ENCODE peak calls at places on chromosomes 13 and 19, in five cellular contexts. S is mesenchymal stem cell, B is tibial artery, D is hepatocyte, E is Peyer's patch. T is an unnamed sample.

GRCh38 chr13:94249512-94249911 is 230.0 kb downstream of the DCT start:
- DNase-seq in E (no peak), D (no peak), S (peak; percentile 69), B (no peak), T (no peak)

GRCh38 chr13:25375727-25376358 is 4.1 kb downstream of the ATP8A2 start:
- DNase-seq in S (peak; percentile 54), E (no peak), D (peak; percentile 56), B (no peak), T (no peak)

GRCh38 chr13:27408074-27408473 is 16.3 kb upstream of the GTF3A start:
- DNase-seq in S (no peak), D (no peak), B (no peak), E (no peak), T (no peak)

GRCh38 chr13:113432509-113433270 is 20.6 kb downstream of the ADPRHL1 start:
- DNase-seq in B (no peak), D (no peak), S (no peak), E (no peak), T (no peak)

GRCh38 chr19:5075603-5076002 is 106.7 kb downstream of the KDM4B start:
- DNase-seq in D (no peak), B (no peak), S (no peak), E (no peak), T (no peak)

GRCh38 chr13:113049521-113049941 is 56.1 kb upstream of the F7 start:
- DNase-seq in B (peak; percentile 31), S (no peak), D (no peak), E (no peak), T (no peak)

GRCh38 chr13:44617648-44618047 is 41.5 kb upstream of the TSC22D1 start:
- DNase-seq in E (no peak), D (no peak), B (no peak), S (no peak), T (no peak)

GRCh38 chr19:50167314-50167721 is 4.2 kb upstream of the IZUMO2 start:
- DNase-seq in D (no peak), S (no peak), E (no peak), B (no peak), T (no peak)

GRCh38 chr19:6073858-6074708 is 36.2 kb downstream of the RFX2 start:
- DNase-seq in S (no peak), E (no peak), B (no peak), D (no peak), T (no peak)

GRCh38 chr13:110103026-110103425 is 203.9 kb downstream of the COL4A1 start:
- DNase-seq in S (no peak), B (no peak), D (no peak), E (no peak), T (no peak)

GRCh38 chr13:93562676-93563075 is 336.1 kb downstream of the GPC6 start:
- DNase-seq in S (no peak), E (no peak), D (no peak), B (no peak), T (no peak)

GRCh38 chr19:46697142-46697960 is 19.6 kb downstream of the PRKD2 start:
- DNase-seq in B (peak; percentile 86), E (peak; percentile 31), D (peak; percentile 88), S (peak; percentile 88), T (peak; percentile 78)

GRCh38 chr13:109602356-109602755 is 184.0 kb downstream of the IRS2 start:
- DNase-seq in D (no peak), E (no peak), S (no peak), B (no peak), T (no peak)

GRCh38 chr13:20547479-20547908 is 19.5 kb upstream of the IFT88 start:
- DNase-seq in E (no peak), D (peak; percentile 68), S (no peak), B (no peak), T (no peak)

GRCh38 chr13:23707674-23708073 is 137.5 kb downstream of the TNFRSF19 start:
- DNase-seq in D (no peak), S (no peak), B (no peak), E (no peak), T (no peak)

GRCh38 chr13:55410398-55411330 is 1730.1 kb upstream of the PRR20A start:
- DNase-seq in S (no peak), E (no peak), B (no peak), D (no peak), T (no peak)

GRCh38 chr13:69565334-69565733 is 542.3 kb upstream of the ATXN8OS start:
- DNase-seq in B (no peak), E (no peak), S (peak; percentile 85), D (peak; percentile 32), T (no peak)

GRCh38 chr19:47430041-47430802 is 10.9 kb upstream of the MEIS3 start:
- DNase-seq in D (peak; percentile 80), B (no peak), E (no peak), S (peak; percentile 72), T (no peak)

GRCh38 chr19:4474504-4475136 is 2.5 kb downstream of the HDGFL2 start:
- DNase-seq in B (no peak), D (peak; percentile 81), E (no peak), S (peak; percentile 78), T (no peak)

GRCh38 chr19:28168557-28168956 is 1044.4 kb downstream of the UQCRFS1 start:
- DNase-seq in E (no peak), S (no peak), D (no peak), B (no peak), T (no peak)

GRCh38 chr19:48965806-48966540 is 864 bp downstream of the FTL start:
- DNase-seq in S (peak; percentile 85), B (peak; percentile 92), D (peak; percentile 88), E (peak; percentile 92), T (peak; percentile 89)

GRCh38 chr13:49806126-49806536 is 13.6 kb upstream of the KPNA3 start:
- DNase-seq in B (no peak), D (no peak), E (no peak), S (no peak), T (no peak)

GRCh38 chr13:31884556-31884955 is 145.2 kb downstream of the RXFP2 start:
- DNase-seq in E (no peak), B (no peak), D (no peak), S (no peak), T (no peak)

GRCh38 chr13:76685938-76686337 is 200.3 kb downstream of the KCTD12 start:
- DNase-seq in E (no peak), S (no peak), B (no peak), D (no peak), T (no peak)

GRCh38 chr19:1992759-1993260 is 22.7 kb downstream of the BTBD2 start:
- DNase-seq in D (peak; percentile 6), B (no peak), E (no peak), S (no peak), T (no peak)

GRCh38 chr13:113919761-113920160 is 54.1 kb downstream of the C13orf46 start:
- DNase-seq in S (no peak), B (peak; percentile 9), D (no peak), E (no peak), T (peak; percentile 6)

GRCh38 chr13:114303700-114304327 is 10.5 kb upstream of the CHAMP1 start:
- DNase-seq in S (no peak), D (no peak), B (no peak), E (no peak), T (no peak)

GRCh38 chr19:50210425-50210824 is 7.0 kb downstream of the MYH14 start:
- DNase-seq in S (no peak), E (no peak), B (no peak), D (no peak), T (no peak)

DNA sequence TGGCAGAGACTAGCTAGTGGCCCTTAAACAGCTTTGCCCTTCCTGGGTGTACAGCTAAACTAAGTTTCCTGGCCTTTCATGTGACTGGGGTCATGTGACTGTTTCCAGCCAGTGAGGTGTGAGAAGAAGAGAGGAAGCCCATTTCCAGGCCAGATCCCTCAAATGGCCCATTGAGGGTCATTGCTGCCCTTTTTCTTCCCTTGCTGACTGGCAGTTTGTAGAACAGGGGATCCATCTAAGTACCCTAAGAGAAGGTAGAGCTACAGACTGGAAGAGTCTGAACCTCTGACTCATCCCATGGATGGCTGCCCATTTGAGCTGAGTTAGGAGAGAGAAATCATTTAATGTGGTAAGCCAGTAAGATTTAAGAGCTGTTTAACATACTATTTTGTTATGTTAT is 2.8 kb downstream of the SWSAP1 start:
- DNase-seq in B (peak; percentile 63), E (no peak), D (peak; percentile 39), S (peak; percentile 78), T (no peak)
- H3K4me1 ChIP-seq in B (peaks cover 68% of the 10 kb centered on the region), E (peaks cover 3% of the 10 kb centered on the region), D (peaks cover 19% of the 10 kb centered on the region), S (peaks cover 45% of the 10 kb centered on the region), T (peaks cover 36% of the 10 kb centered on the region)

GRCh38 chr19:37935341-37935740 is 28.3 kb downstream of the SIPA1L3 start:
- DNase-seq in D (no peak), E (no peak), S (no peak), B (no peak), T (no peak)
- H3K4me1 ChIP-seq in D (peaks cover 65% of the 10 kb centered on the region), E (no peaks in the 10 kb centered on the region), S (peaks cover 18% of the 10 kb centered on the region), B (peaks cover 16% of the 10 kb centered on the region), T (peaks cover 22% of the 10 kb centered on the region)

GRCh38 chr19:16326401-16327130 is 1.9 kb downstream of the KLF2 start:
- DNase-seq in E (peak; percentile 54), S (peak; percentile 47), B (no peak), D (no peak), T (no peak)

GRCh38 chr19:16327911-16328823 is 3.5 kb downstream of the KLF2 start:
- DNase-seq in B (peak; percentile 95), D (peak; percentile 63), E (peak; percentile 76), S (peak; percentile 92), T (peak; percentile 78)

GRCh38 chr19:16328824-16329482 is 4.3 kb downstream of the KLF2 start:
- DNase-seq in D (no peak), S (peak; percentile 75), B (no peak), E (peak; percentile 44), T (no peak)

GRCh38 chr19:16327131-16327450 is 2.5 kb downstream of the KLF2 start:
- DNase-seq in D (no peak), B (no peak), S (no peak), E (no peak), T (no peak)

DNA sequence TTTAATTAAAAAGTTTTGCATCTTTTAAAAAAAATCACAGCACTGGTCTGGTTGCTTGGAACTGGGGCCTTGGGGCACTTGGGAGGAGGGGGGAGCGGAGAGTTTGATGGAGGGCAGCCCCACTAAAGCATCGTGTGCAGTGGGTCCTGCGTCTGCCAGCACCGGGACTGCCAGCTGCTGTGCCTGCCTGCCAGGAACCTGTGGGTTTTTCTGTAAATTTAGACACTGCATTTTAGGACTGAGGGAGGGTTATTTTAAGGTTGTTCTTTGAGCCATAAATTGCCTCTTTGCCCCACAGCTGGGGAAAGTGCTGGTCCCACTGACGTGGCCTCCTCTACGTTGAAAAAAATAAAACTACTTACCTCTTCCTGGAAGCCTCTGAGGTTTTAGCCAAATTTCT is 2.9 kb downstream of the KLF2 start:
- DNase-seq in S (no peak), D (no peak), E (peak; percentile 40), B (no peak), T (no peak)
- H3K4me1 ChIP-seq in S (peaks cover 32% of the 10 kb centered on the region), D (peaks cover 4% of the 10 kb centered on the region), E (peaks cover 2% of the 10 kb centered on the region), B (peaks cover 61% of the 10 kb centered on the region), T (peaks cover 28% of the 10 kb centered on the region)

DNA sequence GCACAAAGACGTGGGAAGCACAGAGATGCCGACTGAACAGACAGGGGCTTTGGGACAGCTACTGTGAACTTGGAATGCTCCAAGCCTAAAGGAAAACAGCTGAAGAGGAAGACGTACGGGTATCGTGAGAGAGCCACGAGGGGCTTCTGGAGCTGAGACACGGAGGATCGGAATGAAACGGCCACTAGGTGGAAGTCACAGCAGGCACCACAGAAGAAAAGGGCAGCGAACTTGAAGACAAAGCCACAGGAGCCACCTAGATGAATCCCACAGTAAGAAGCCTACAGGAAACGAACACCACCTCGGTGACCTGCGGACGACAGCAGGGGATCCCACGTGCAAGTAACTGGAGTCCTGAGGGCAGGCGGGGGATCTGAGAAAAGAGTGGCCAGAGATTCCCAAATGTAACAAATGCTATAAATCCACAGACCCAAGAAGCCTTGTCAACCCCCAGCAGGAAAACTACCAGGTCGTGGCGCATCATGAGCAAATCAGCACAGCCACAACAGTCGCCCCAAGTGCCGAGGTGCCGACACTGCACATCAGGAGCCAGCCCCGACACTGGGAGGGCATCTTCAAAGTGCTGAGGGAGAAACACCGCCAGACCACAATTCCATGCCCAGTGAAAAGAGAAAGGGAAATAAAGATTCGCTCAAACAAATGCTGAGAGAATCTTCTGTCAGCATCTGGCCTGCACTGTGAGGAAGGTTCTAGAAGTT is 39.3 kb upstream of the ISYNA1 start:
- DNase-seq in B (no peak), E (no peak), S (no peak), D (no peak), T (no peak)
- H3K4me1 ChIP-seq in B (peaks cover 87% of the 10 kb centered on the region), E (peaks cover 2% of the 10 kb centered on the region), S (peaks cover 52% of the 10 kb centered on the region), D (peaks cover 23% of the 10 kb centered on the region), T (peaks cover 80% of the 10 kb centered on the region)